ENCODE peak calls at places on chromosomes 12 and 14, in five cellular contexts. Z is SW 1271, D is left cardiac atrium, A is ascending aorta, N is omental fat pad. V is an unnamed sample.

GRCh38 chr12:82745807-82746206 is 59.1 kb downstream of the TMTC2 start:
- DNase-seq in N (no peak), Z (no peak), D (no peak), A (no peak), V (no peak)

GRCh38 chr12:2243275-2243674 is 190.5 kb downstream of the CACNA1C start:
- DNase-seq in Z (no peak), A (no peak), N (no peak), D (no peak), V (no peak)

GRCh38 chr14:67710209-67710608 is 8.5 kb downstream of the RDH12 start:
- DNase-seq in N (no peak), D (no peak), A (no peak), Z (no peak), V (no peak)

GRCh38 chr12:53049582-53050318 is at the start of gene TNS2:
- DNase-seq in N (no peak), A (peak), Z (peak), D (peak), V (peak)

GRCh38 chr14:104749111-104749649 is 3.8 kb upstream of the SIVA1 start:
- DNase-seq in A (peak), Z (no peak), D (no peak), N (no peak), V (no peak)

GRCh38 chr12:14874882-14875281 is 10.8 kb downstream of the MGP start:
- DNase-seq in N (no peak), Z (no peak), A (no peak), D (no peak), V (no peak)

GRCh38 chr12:124673881-124674617 is 106.6 kb upstream of the NCOR2 start:
- DNase-seq in D (no peak), A (no peak), Z (no peak), N (no peak), V (no peak)

GRCh38 chr14:99320105-99320572 is 48.1 kb upstream of the BCL11B start:
- DNase-seq in Z (no peak), D (no peak), N (no peak), A (no peak), V (no peak)

GRCh38 chr14:100285021-100285912 is 21.0 kb downstream of the SLC25A29 start:
- DNase-seq in Z (no peak), N (no peak), D (peak), A (peak), V (no peak)

GRCh38 chr12:28083816-28084678 is 106.2 kb upstream of the CCDC91 start:
- DNase-seq in D (no peak), Z (no peak), A (peak), N (no peak), V (no peak)

GRCh38 chr12:12715459-12716150 is 1.6 kb upstream of the CDKN1B start:
- DNase-seq in D (no peak), N (no peak), A (no peak), Z (no peak), V (no peak)

GRCh38 chr12:76137611-76138010 is 53.1 kb upstream of the NAP1L1 start:
- DNase-seq in Z (no peak), A (no peak), D (no peak), N (no peak), V (no peak)

GRCh38 chr14:92676031-92676430 is 72.4 kb downstream of the LGMN start:
- DNase-seq in D (no peak), N (no peak), Z (no peak), A (no peak), V (peak)

GRCh38 chr12:27048822-27049752 is 26.7 kb downstream of the MED21 start:
- DNase-seq in A (no peak), D (no peak), Z (no peak), N (no peak), V (no peak)

GRCh38 chr12:107564946-107565345 is 120.7 kb upstream of the PWP1 start:
- DNase-seq in N (no peak), Z (no peak), A (no peak), D (no peak), V (no peak)

GRCh38 chr14:106848330-106849121 is 1322.1 kb downstream of the TMEM121 start:
- DNase-seq in Z (no peak), D (no peak), A (no peak), N (no peak), V (no peak)

GRCh38 chr14:23559010-23559920 is 3.2 kb downstream of the THTPA start:
- DNase-seq in N (peak), D (peak), Z (no peak), A (no peak), V (no peak)

GRCh38 chr12:50590869-50591268 is 86.1 kb downstream of the DIP2B start:
- DNase-seq in N (no peak), A (no peak), Z (no peak), D (no peak), V (no peak)

GRCh38 chr14:77111021-77111420 is 13.0 kb downstream of the CIPC start:
- DNase-seq in Z (no peak), N (no peak), D (no peak), A (peak), V (no peak)

GRCh38 chr14:52327374-52328226 is 13.5 kb downstream of the PTGER2 start:
- DNase-seq in A (no peak), N (no peak), Z (no peak), D (no peak), V (no peak)

GRCh38 chr12:130143136-130143535 is 19.1 kb upstream of the FZD10 start:
- DNase-seq in D (no peak), N (no peak), Z (no peak), A (no peak), V (no peak)

GRCh38 chr12:124852329-124852831 is 11.3 kb downstream of the SCARB1 start:
- DNase-seq in N (no peak), A (no peak), D (peak), Z (no peak), V (no peak)

GRCh38 chr14:64788706-64789105 is 84.5 kb downstream of the PLEKHG3 start:
- DNase-seq in N (no peak), Z (no peak), A (no peak), D (no peak), V (no peak)

GRCh38 chr12:123533672-123534643 is at the start of gene RILPL1:
- DNase-seq in N (no peak), A (peak), Z (peak), D (peak), V (peak)

GRCh38 chr12:117159674-117160073 is 30.6 kb downstream of the FBXO21 start:
- DNase-seq in N (no peak), Z (no peak), D (no peak), A (no peak), V (no peak)

GRCh38 chr12:81288651-81289050 is 210.8 kb downstream of the ACSS3 start:
- DNase-seq in N (no peak), A (no peak), Z (no peak), D (no peak), V (no peak)

GRCh38 chr14:65230287-65230728 is 128.0 kb upstream of the MAX start:
- DNase-seq in A (no peak), D (peak), Z (no peak), N (no peak), V (no peak)

GRCh38 chr14:31944256-31945073 is 132.6 kb upstream of the ARHGAP5 start:
- DNase-seq in D (no peak), A (no peak), Z (no peak), N (no peak), V (no peak)

GRCh38 chr12:123761841-123762714 is at the start of gene DNAH10:
- DNase-seq in A (peak), Z (no peak), D (peak), N (no peak), V (no peak)

GRCh38 chr12:86376052-86376451 is 119.9 kb upstream of the MGAT4C start:
- DNase-seq in N (no peak), D (no peak), A (no peak), Z (no peak), V (no peak)

GRCh38 chr14:96162265-96162664 is 42.4 kb upstream of the BDKRB2 start:
- DNase-seq in Z (no peak), D (no peak), N (no peak), A (no peak), V (peak)

GRCh38 chr14:100104523-100105300 is 39.5 kb downstream of the EVL start:
- DNase-seq in D (no peak), N (no peak), A (no peak), Z (no peak), V (no peak)